ENCODE peak calls at places on chromosomes 12 and 14, in ten cellular contexts. S is NCI-H460; P is left lobe of liver; G is A549; F is T-helper 1 cell; D is ureter; X is stimulated activated CD8-positive, alpha-beta memory T cell treated with anti-CD3 and anti-CD28 coated beads, Interleukin-7, amount 100 ng/mL, for 24 hours; C is naive thymus-derived CD8-positive, alpha-beta T cell; H is LHCN-M2; A is heart right ventricle. I is an unnamed sample.

GRCh38 chr12:98653866-98654493 is 8.9 kb downstream of the APAF1 start:
- DNase-seq in C (peak), F (no peak), G (peak), H (peak), D (no peak), A (peak), S (peak), P (no peak), X (no peak), I (peak)

GRCh38 chr14:102320033-102320660 is 601 bp downstream of the ZNF839 start:
- DNase-seq in X (no peak), F (no peak), P (no peak), A (peak), C (peak), D (no peak), G (no peak), S (no peak), H (peak), I (peak)

GRCh38 chr12:88036368-88036965 is 7.3 kb upstream of the C12orf50 start:
- DNase-seq in A (no peak), G (no peak), P (peak), S (peak), X (no peak), H (peak), C (no peak), D (no peak), F (no peak), I (peak)

GRCh38 chr12:125284945-125285344 is 219.7 kb downstream of the AACS start:
- DNase-seq in G (peak), S (no peak), X (no peak), D (no peak), F (no peak), C (no peak), P (no peak), H (no peak), A (no peak), I (no peak)

GRCh38 chr12:11834104-11834812 is 184.8 kb downstream of the ETV6 start:
- DNase-seq in C (no peak), S (no peak), X (no peak), G (no peak), H (no peak), D (no peak), F (no peak), A (no peak), P (no peak), I (no peak)

GRCh38 chr12:10293151-10293550 is 14.5 kb upstream of the KLRD1 start:
- DNase-seq in H (no peak), S (no peak), A (no peak), F (no peak), P (no peak), X (no peak), C (no peak), G (no peak), D (no peak), I (no peak)

GRCh38 chr12:2282321-2282720 is 229.5 kb downstream of the CACNA1C start:
- DNase-seq in C (no peak), H (no peak), D (no peak), S (no peak), F (no peak), G (no peak), P (peak), X (no peak), A (no peak), I (no peak)

GRCh38 chr12:3049596-3050314 is 27.4 kb upstream of the TSPAN9 start:
- DNase-seq in X (no peak), G (no peak), S (no peak), H (peak), C (no peak), F (no peak), D (no peak), A (no peak), P (no peak), I (no peak)

GRCh38 chr12:22282283-22282682 is 52.2 kb downstream of the ST8SIA1 start:
- DNase-seq in S (no peak), H (peak), C (no peak), A (no peak), F (no peak), X (no peak), P (no peak), D (no peak), G (peak), I (no peak)

GRCh38 chr14:70812124-70812818 is 3.0 kb upstream of the MAP3K9 start:
- DNase-seq in G (no peak), H (no peak), A (no peak), S (no peak), C (no peak), F (no peak), D (no peak), X (no peak), P (no peak), I (peak)

GRCh38 chr12:83313322-83313721 is 626.6 kb downstream of the TMTC2 start:
- DNase-seq in G (no peak), C (no peak), F (no peak), X (no peak), D (no peak), A (no peak), P (no peak), H (no peak), S (no peak), I (no peak)

GRCh38 chr12:51437471-51437870 is 12.8 kb downstream of the SLC4A8 start:
- DNase-seq in S (no peak), A (no peak), F (no peak), C (no peak), P (no peak), H (no peak), G (no peak), X (no peak), D (no peak), I (no peak)

GRCh38 chr14:21680072-21680471 is 6.5 kb upstream of the OR4E1 start:
- DNase-seq in G (no peak), F (no peak), P (no peak), X (no peak), A (no peak), C (no peak), H (peak), D (no peak), S (no peak), I (no peak)

GRCh38 chr14:101235042-101235871 is 326.0 kb upstream of the DIO3 start:
- DNase-seq in F (no peak), D (no peak), X (no peak), H (peak), S (peak), A (peak), G (peak), P (peak), C (no peak), I (peak)

GRCh38 chr12:98066251-98066650 is 449.1 kb upstream of the TMPO start:
- DNase-seq in G (no peak), C (no peak), X (no peak), F (no peak), H (no peak), P (no peak), D (no peak), S (no peak), A (no peak), I (no peak)

GRCh38 chr12:45671254-45671653 is 58.3 kb upstream of the ARID2 start:
- DNase-seq in S (no peak), D (no peak), C (no peak), H (peak), F (no peak), G (no peak), P (no peak), X (no peak), A (peak), I (no peak)

GRCh38 chr12:130286041-130286440 is 51.6 kb upstream of the PIWIL1 start:
- DNase-seq in P (no peak), D (no peak), X (no peak), A (no peak), H (no peak), C (no peak), F (no peak), S (no peak), G (no peak), I (no peak)